ENCODE peak calls at places on chromosomes 4 and X, in seven cellular contexts. One of them, this sample, is unnamed.

GRCh38 chrX:23524467-23524866 is 142.8 kb upstream of the PRDX4 start:
- DNase-seq in GM06990: no peak
- DNase-seq in cardiac muscle cell: no peak
- DNase-seq in mesothelial cell of epicardium: no peak
- DNase-seq in right lobe of liver: no peak
- DNase-seq in esophagus squamous epithelium: no peak
- DNase-seq in AG04450: no peak
- DNase-seq in this sample: no peak

GRCh38 chr4:38275331-38275821 is 315.2 kb downstream of the PTTG2 start:
- DNase-seq in GM06990: no peak
- DNase-seq in cardiac muscle cell: no peak
- DNase-seq in mesothelial cell of epicardium: no peak
- DNase-seq in right lobe of liver: no peak
- DNase-seq in esophagus squamous epithelium: no peak
- DNase-seq in AG04450: no peak
- DNase-seq in this sample: no peak

GRCh38 chr4:854356-854755 is 28.4 kb upstream of the CPLX1 start:
- DNase-seq in GM06990: no peak
- DNase-seq in cardiac muscle cell: no peak
- DNase-seq in mesothelial cell of epicardium: no peak
- DNase-seq in right lobe of liver: peak
- DNase-seq in esophagus squamous epithelium: no peak
- DNase-seq in AG04450: no peak
- DNase-seq in this sample: peak

GRCh38 chr4:166045457-166045856 is 172.4 kb downstream of the TLL1 start:
- DNase-seq in GM06990: peak
- DNase-seq in cardiac muscle cell: no peak
- DNase-seq in mesothelial cell of epicardium: no peak
- DNase-seq in right lobe of liver: no peak
- DNase-seq in esophagus squamous epithelium: no peak
- DNase-seq in AG04450: no peak
- DNase-seq in this sample: no peak

GRCh38 chr4:67104145-67104544 is 441.2 kb downstream of the CENPC start:
- DNase-seq in GM06990: no peak
- DNase-seq in cardiac muscle cell: no peak
- DNase-seq in mesothelial cell of epicardium: no peak
- DNase-seq in right lobe of liver: no peak
- DNase-seq in esophagus squamous epithelium: no peak
- DNase-seq in AG04450: no peak
- DNase-seq in this sample: peak

GRCh38 chrX:11787564-11787963 is 29.5 kb downstream of the MSL3 start:
- DNase-seq in GM06990: peak
- DNase-seq in cardiac muscle cell: peak
- DNase-seq in mesothelial cell of epicardium: no peak
- DNase-seq in right lobe of liver: no peak
- DNase-seq in esophagus squamous epithelium: no peak
- DNase-seq in AG04450: peak
- DNase-seq in this sample: no peak

GRCh38 chrX:65706041-65706828 is 38.8 kb downstream of the MSN start:
- DNase-seq in GM06990: peak
- DNase-seq in cardiac muscle cell: peak
- DNase-seq in mesothelial cell of epicardium: no peak
- DNase-seq in right lobe of liver: no peak
- DNase-seq in esophagus squamous epithelium: no peak
- DNase-seq in AG04450: no peak
- DNase-seq in this sample: no peak

GRCh38 chr4:139951051-139951450 is 202.9 kb downstream of the MAML3 start:
- DNase-seq in GM06990: no peak
- DNase-seq in cardiac muscle cell: peak
- DNase-seq in mesothelial cell of epicardium: no peak
- DNase-seq in right lobe of liver: no peak
- DNase-seq in esophagus squamous epithelium: no peak
- DNase-seq in AG04450: no peak
- DNase-seq in this sample: no peak

GRCh38 chrX:78199851-78200250 is 60.4 kb upstream of the TAF9B start:
- DNase-seq in GM06990: no peak
- DNase-seq in cardiac muscle cell: peak
- DNase-seq in mesothelial cell of epicardium: no peak
- DNase-seq in right lobe of liver: no peak
- DNase-seq in esophagus squamous epithelium: no peak
- DNase-seq in AG04450: no peak
- DNase-seq in this sample: no peak

GRCh38 chrX:44071070-44071645 is 98.0 kb upstream of the NDP start:
- DNase-seq in GM06990: no peak
- DNase-seq in cardiac muscle cell: no peak
- DNase-seq in mesothelial cell of epicardium: no peak
- DNase-seq in right lobe of liver: no peak
- DNase-seq in esophagus squamous epithelium: no peak
- DNase-seq in AG04450: no peak
- DNase-seq in this sample: no peak

GRCh38 chrX:38275615-38276014 is 51.7 kb downstream of the RPGR start:
- DNase-seq in GM06990: no peak
- DNase-seq in cardiac muscle cell: peak
- DNase-seq in mesothelial cell of epicardium: no peak
- DNase-seq in right lobe of liver: no peak
- DNase-seq in esophagus squamous epithelium: no peak
- DNase-seq in AG04450: peak
- DNase-seq in this sample: no peak

GRCh38 chr4:78058591-78059523 is 1.7 kb downstream of the FRAS1 start:
- DNase-seq in GM06990: peak
- DNase-seq in cardiac muscle cell: peak
- DNase-seq in mesothelial cell of epicardium: peak
- DNase-seq in right lobe of liver: peak
- DNase-seq in esophagus squamous epithelium: no peak
- DNase-seq in AG04450: no peak
- DNase-seq in this sample: no peak

GRCh38 chrX:101108293-101108692 is 10.3 kb downstream of the CENPI start:
- DNase-seq in GM06990: no peak
- DNase-seq in cardiac muscle cell: peak
- DNase-seq in mesothelial cell of epicardium: no peak
- DNase-seq in right lobe of liver: no peak
- DNase-seq in esophagus squamous epithelium: no peak
- DNase-seq in AG04450: peak
- DNase-seq in this sample: no peak

GRCh38 chrX:140346711-140347110 is 158.2 kb downstream of the SOX3 start:
- DNase-seq in GM06990: no peak
- DNase-seq in cardiac muscle cell: no peak
- DNase-seq in mesothelial cell of epicardium: no peak
- DNase-seq in right lobe of liver: no peak
- DNase-seq in esophagus squamous epithelium: no peak
- DNase-seq in AG04450: no peak
- DNase-seq in this sample: no peak

GRCh38 chrX:107561468-107562215 is 66.7 kb upstream of the PRPS1 start:
- DNase-seq in GM06990: no peak
- DNase-seq in cardiac muscle cell: peak
- DNase-seq in mesothelial cell of epicardium: no peak
- DNase-seq in right lobe of liver: no peak
- DNase-seq in esophagus squamous epithelium: no peak
- DNase-seq in AG04450: no peak
- DNase-seq in this sample: no peak

GRCh38 chrX:122866527-122866926 is 317.6 kb upstream of the GRIA3 start:
- DNase-seq in GM06990: no peak
- DNase-seq in cardiac muscle cell: peak
- DNase-seq in mesothelial cell of epicardium: no peak
- DNase-seq in right lobe of liver: no peak
- DNase-seq in esophagus squamous epithelium: no peak
- DNase-seq in AG04450: no peak
- DNase-seq in this sample: no peak

GRCh38 chr4:60682901-60683300 is 517.2 kb upstream of the ADGRL3 start:
- DNase-seq in GM06990: no peak
- DNase-seq in cardiac muscle cell: no peak
- DNase-seq in mesothelial cell of epicardium: no peak
- DNase-seq in right lobe of liver: no peak
- DNase-seq in esophagus squamous epithelium: no peak
- DNase-seq in AG04450: peak
- DNase-seq in this sample: no peak

GRCh38 chrX:6377365-6377764 is 148.7 kb upstream of the NLGN4X start:
- DNase-seq in GM06990: no peak
- DNase-seq in cardiac muscle cell: no peak
- DNase-seq in mesothelial cell of epicardium: no peak
- DNase-seq in right lobe of liver: no peak
- DNase-seq in esophagus squamous epithelium: no peak
- DNase-seq in AG04450: no peak
- DNase-seq in this sample: no peak

GRCh38 chr4:74536557-74536956 is 91.6 kb downstream of the AREG start:
- DNase-seq in GM06990: no peak
- DNase-seq in cardiac muscle cell: peak
- DNase-seq in mesothelial cell of epicardium: no peak
- DNase-seq in right lobe of liver: no peak
- DNase-seq in esophagus squamous epithelium: no peak
- DNase-seq in AG04450: no peak
- DNase-seq in this sample: no peak

GRCh38 chr4:6250235-6250983 is 19.2 kb upstream of the WFS1 start:
- DNase-seq in GM06990: no peak
- DNase-seq in cardiac muscle cell: peak
- DNase-seq in mesothelial cell of epicardium: no peak
- DNase-seq in right lobe of liver: no peak
- DNase-seq in esophagus squamous epithelium: no peak
- DNase-seq in AG04450: peak
- DNase-seq in this sample: peak

GRCh38 chr4:183986645-183987528 is 81.8 kb downstream of the STOX2 start:
- DNase-seq in GM06990: no peak
- DNase-seq in cardiac muscle cell: no peak
- DNase-seq in mesothelial cell of epicardium: no peak
- DNase-seq in right lobe of liver: no peak
- DNase-seq in esophagus squamous epithelium: no peak
- DNase-seq in AG04450: no peak
- DNase-seq in this sample: no peak

GRCh38 chrX:101759000-101759399 is 99.3 kb upstream of the ARMCX2 start:
- DNase-seq in GM06990: no peak
- DNase-seq in cardiac muscle cell: peak
- DNase-seq in mesothelial cell of epicardium: no peak
- DNase-seq in right lobe of liver: no peak
- DNase-seq in esophagus squamous epithelium: no peak
- DNase-seq in AG04450: peak
- DNase-seq in this sample: no peak

GRCh38 chr4:189090174-189090814 is 850.4 kb upstream of the FRG1 start:
- DNase-seq in GM06990: no peak
- DNase-seq in cardiac muscle cell: no peak
- DNase-seq in mesothelial cell of epicardium: no peak
- DNase-seq in right lobe of liver: no peak
- DNase-seq in esophagus squamous epithelium: no peak
- DNase-seq in AG04450: no peak
- DNase-seq in this sample: no peak

GRCh38 chr4:160514126-160514525 is 1411.2 kb downstream of the RAPGEF2 start:
- DNase-seq in GM06990: no peak
- DNase-seq in cardiac muscle cell: no peak
- DNase-seq in mesothelial cell of epicardium: no peak
- DNase-seq in right lobe of liver: no peak
- DNase-seq in esophagus squamous epithelium: no peak
- DNase-seq in AG04450: no peak
- DNase-seq in this sample: no peak

GRCh38 chr4:4937926-4938325 is 78.5 kb downstream of the MSX1 start:
- DNase-seq in GM06990: no peak
- DNase-seq in cardiac muscle cell: no peak
- DNase-seq in mesothelial cell of epicardium: no peak
- DNase-seq in right lobe of liver: no peak
- DNase-seq in esophagus squamous epithelium: no peak
- DNase-seq in AG04450: no peak
- DNase-seq in this sample: no peak

GRCh38 chrX:95505721-95506120 is 1178.9 kb upstream of the DIAPH2 start:
- DNase-seq in GM06990: no peak
- DNase-seq in cardiac muscle cell: no peak
- DNase-seq in mesothelial cell of epicardium: no peak
- DNase-seq in right lobe of liver: no peak
- DNase-seq in esophagus squamous epithelium: no peak
- DNase-seq in AG04450: no peak
- DNase-seq in this sample: no peak
- TF ChIP-seq CTCF in GM06990: no peak
- TF ChIP-seq CTCF in cardiac muscle cell: no peak
- TF ChIP-seq CTCF in mesothelial cell of epicardium: no peak
- TF ChIP-seq CTCF in right lobe of liver: peak
- TF ChIP-seq CTCF in esophagus squamous epithelium: no peak
- TF ChIP-seq CTCF in AG04450: no peak
- TF ChIP-seq CTCF in this sample: no peak

DNA sequence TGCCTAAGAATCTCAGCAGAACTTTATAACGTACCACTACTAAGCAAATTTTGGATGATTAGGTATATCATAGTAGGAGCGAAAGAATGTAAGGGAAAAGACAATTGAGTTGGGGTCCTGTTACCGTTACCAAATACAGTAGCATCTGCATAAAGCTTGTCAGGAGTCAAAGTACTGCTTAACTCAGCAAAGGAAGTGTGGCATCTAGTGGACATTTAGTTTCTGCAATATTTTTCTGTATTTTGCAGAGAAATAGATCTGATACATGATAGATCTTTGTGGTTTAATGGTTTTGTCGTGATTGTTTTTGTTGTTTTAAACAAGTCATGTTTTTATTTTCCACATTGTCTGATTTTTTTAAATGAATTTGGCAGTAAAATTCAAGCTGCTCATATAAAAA is 81.0 kb upstream of the SMARCAD1 start:
- DNase-seq in GM06990: no peak
- DNase-seq in cardiac muscle cell: no peak
- DNase-seq in mesothelial cell of epicardium: no peak
- DNase-seq in right lobe of liver: no peak
- DNase-seq in esophagus squamous epithelium: no peak
- DNase-seq in AG04450: no peak
- DNase-seq in this sample: no peak
- TF ChIP-seq CTCF in GM06990: no peak
- TF ChIP-seq CTCF in cardiac muscle cell: no peak
- TF ChIP-seq CTCF in mesothelial cell of epicardium: no peak
- TF ChIP-seq CTCF in right lobe of liver: peak
- TF ChIP-seq CTCF in esophagus squamous epithelium: no peak
- TF ChIP-seq CTCF in AG04450: peak
- TF ChIP-seq CTCF in this sample: peak

GRCh38 chrX:135295238-135295943 is 13.9 kb upstream of the ETDC start:
- DNase-seq in GM06990: peak
- DNase-seq in cardiac muscle cell: peak
- DNase-seq in mesothelial cell of epicardium: peak
- DNase-seq in right lobe of liver: peak
- DNase-seq in esophagus squamous epithelium: no peak
- DNase-seq in AG04450: peak
- DNase-seq in this sample: no peak
- TF ChIP-seq CTCF in GM06990: no peak
- TF ChIP-seq CTCF in cardiac muscle cell: peak
- TF ChIP-seq CTCF in mesothelial cell of epicardium: no peak
- TF ChIP-seq CTCF in right lobe of liver: no peak
- TF ChIP-seq CTCF in esophagus squamous epithelium: no peak
- TF ChIP-seq CTCF in AG04450: peak
- TF ChIP-seq CTCF in this sample: no peak

DNA sequence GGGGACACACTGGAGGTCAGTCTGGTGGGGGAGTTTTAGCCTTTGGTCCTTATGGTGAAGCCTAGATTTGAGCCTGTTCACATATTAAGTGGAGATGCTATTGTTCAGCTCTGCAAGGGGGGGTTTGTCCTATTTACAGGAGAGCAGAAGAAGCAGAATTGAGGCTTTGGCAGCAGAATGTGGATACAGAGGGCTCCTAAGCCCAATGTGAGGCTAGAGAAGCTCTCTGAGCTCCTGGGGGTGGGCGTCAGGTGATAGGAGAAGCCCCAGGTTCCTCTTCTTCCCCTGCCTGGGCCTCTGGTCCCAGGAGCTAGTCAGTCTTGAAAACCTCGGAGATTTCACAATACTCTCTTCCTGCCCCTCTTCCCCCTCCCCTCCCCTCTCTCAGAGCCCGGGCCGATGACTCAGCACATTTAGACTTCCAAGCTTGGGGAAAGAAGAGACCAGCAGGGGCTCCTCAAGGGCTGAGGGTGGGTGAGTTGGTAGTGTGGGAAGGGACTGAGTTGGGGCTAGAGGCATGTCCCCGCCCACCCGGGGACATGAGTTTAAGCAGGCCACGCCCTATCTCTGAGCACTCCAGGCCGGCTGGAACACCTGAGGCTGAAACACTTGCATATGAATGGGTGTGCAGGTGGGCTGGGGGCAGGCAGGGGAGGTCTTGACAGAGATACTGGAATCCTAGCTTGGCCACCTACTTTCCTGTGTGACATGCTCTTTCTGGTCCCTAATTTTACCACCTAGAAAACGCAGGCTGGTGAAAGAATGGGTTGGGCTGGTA is 3.4 kb downstream of the TFE3 start:
- DNase-seq in GM06990: no peak
- DNase-seq in cardiac muscle cell: peak
- DNase-seq in mesothelial cell of epicardium: peak
- DNase-seq in right lobe of liver: peak
- DNase-seq in esophagus squamous epithelium: no peak
- DNase-seq in AG04450: peak
- DNase-seq in this sample: no peak
- TF ChIP-seq CTCF in GM06990: no peak
- TF ChIP-seq CTCF in cardiac muscle cell: peak
- TF ChIP-seq CTCF in mesothelial cell of epicardium: no peak
- TF ChIP-seq CTCF in right lobe of liver: no peak
- TF ChIP-seq CTCF in esophagus squamous epithelium: no peak
- TF ChIP-seq CTCF in AG04450: peak
- TF ChIP-seq CTCF in this sample: peak